ENCODE peak calls at places on chromosomes 2 and 18, in nine cellular contexts. N is CD8-positive, alpha-beta T cell; L is HCT116; J is fibroblast of lung; T is esophagus squamous epithelium; F is body of pancreas; Z is adrenal gland; K is mammary epithelial cell; R is cardiac muscle cell. W is an unnamed sample. For H3K4me1, the result is how much of the 10 kb centered on the place peaks cover.

GRCh38 chr2:66561645-66562336 is 126.9 kb downstream of the MEIS1 start:
- DNase-seq in N (no peak), L (no peak), J (peak), T (no peak), F (peak), Z (no peak), K (no peak), R (peak), W (no peak)

GRCh38 chr2:40043191-40043590 is 264.1 kb upstream of the THUMPD2 start:
- DNase-seq in N (no peak), L (no peak), J (peak), T (no peak), F (no peak), Z (no peak), K (no peak), R (no peak), W (no peak)

GRCh38 chr2:232456296-232457120 is 555 bp downstream of the ALPI start:
- DNase-seq in N (no peak), L (no peak), J (no peak), T (no peak), F (no peak), Z (no peak), K (no peak), R (no peak), W (peak)

GRCh38 chr18:75214766-75215515 is 4.3 kb downstream of the TSHZ1 start:
- DNase-seq in N (no peak), L (no peak), J (no peak), T (no peak), F (no peak), Z (no peak), K (no peak), R (no peak), W (no peak)

GRCh38 chr2:68476454-68476853 is 9.1 kb downstream of the APLF start:
- DNase-seq in N (no peak), L (no peak), J (no peak), T (no peak), F (no peak), Z (no peak), K (no peak), R (no peak), W (no peak)

GRCh38 chr2:99448556-99448955 is 41.3 kb downstream of the REV1 start:
- DNase-seq in N (no peak), L (no peak), J (peak), T (no peak), F (no peak), Z (no peak), K (peak), R (no peak), W (no peak)

GRCh38 chr2:240143276-240143675 is 2.8 kb upstream of the OTOS start:
- DNase-seq in N (no peak), L (no peak), J (no peak), T (no peak), F (no peak), Z (no peak), K (no peak), R (no peak), W (no peak)

GRCh38 chr18:59265246-59266018 is 7.8 kb downstream of the RAX start:
- DNase-seq in N (no peak), L (no peak), J (no peak), T (no peak), F (peak), Z (no peak), K (no peak), R (no peak), W (peak)

GRCh38 chr2:137380610-137381009 is 583.7 kb upstream of the HNMT start:
- DNase-seq in N (no peak), L (no peak), J (peak), T (no peak), F (no peak), Z (no peak), K (peak), R (no peak), W (no peak)

GRCh38 chr2:83969085-83969484 is 490.0 kb downstream of the SUCLG1 start:
- DNase-seq in N (no peak), L (no peak), J (no peak), T (no peak), F (no peak), Z (no peak), K (no peak), R (no peak), W (no peak)

GRCh38 chr2:17827306-17827705 is 11.0 kb downstream of the MSGN1 start:
- DNase-seq in N (no peak), L (no peak), J (no peak), T (no peak), F (no peak), Z (no peak), K (no peak), R (no peak), W (no peak)

GRCh38 chr2:85195956-85196355 is 62.8 kb downstream of the TCF7L1 start:
- DNase-seq in N (no peak), L (no peak), J (no peak), T (no peak), F (no peak), Z (no peak), K (peak), R (no peak), W (no peak)

GRCh38 chr18:79779700-79780190 is 18.0 kb upstream of the KCNG2 start:
- DNase-seq in N (no peak), L (no peak), J (no peak), T (no peak), F (no peak), Z (no peak), K (no peak), R (no peak), W (peak)

GRCh38 chr2:98293931-98294687 is 52.1 kb upstream of the CNGA3 start:
- DNase-seq in N (no peak), L (no peak), J (no peak), T (no peak), F (no peak), Z (no peak), K (no peak), R (no peak), W (no peak)

GRCh38 chr2:220154243-220154642 is 526.8 kb downstream of the SLC4A3 start:
- DNase-seq in N (no peak), L (no peak), J (no peak), T (no peak), F (no peak), Z (no peak), K (no peak), R (no peak), W (no peak)

GRCh38 chr2:209298601-209299000 is 125.2 kb upstream of the MAP2 start:
- DNase-seq in N (no peak), L (no peak), J (no peak), T (no peak), F (no peak), Z (no peak), K (no peak), R (no peak), W (no peak)

GRCh38 chr2:225920621-225921020 is 521.1 kb downstream of the NYAP2 start:
- DNase-seq in N (no peak), L (no peak), J (peak), T (no peak), F (no peak), Z (no peak), K (no peak), R (no peak), W (no peak)

GRCh38 chr2:85273732-85274731 is 53.8 kb downstream of the TGOLN2 start:
- DNase-seq in N (no peak), L (no peak), J (peak), T (no peak), F (peak), Z (peak), K (peak), R (peak), W (peak)

GRCh38 chr2:37920570-37920969 is 4.5 kb upstream of the RMDN2 start:
- DNase-seq in N (no peak), L (no peak), J (peak), T (no peak), F (no peak), Z (no peak), K (no peak), R (peak), W (no peak)

GRCh38 chr2:112155331-112156151 is 17.4 kb downstream of the FBLN7 start:
- DNase-seq in N (peak), L (no peak), J (no peak), T (no peak), F (no peak), Z (no peak), K (no peak), R (no peak), W (no peak)

GRCh38 chr2:181891966-181892794 is 650 bp downstream of the ITPRID2 start:
- DNase-seq in N (peak), L (peak), J (peak), T (peak), F (peak), Z (peak), K (peak), R (peak), W (peak)

GRCh38 chr2:241564596-241565411 is 6.3 kb downstream of the BOK start:
- DNase-seq in N (no peak), L (no peak), J (no peak), T (no peak), F (no peak), Z (no peak), K (no peak), R (no peak), W (peak)

GRCh38 chr2:113157108-113157896 is 16.5 kb upstream of the PSD4 start:
- DNase-seq in N (peak), L (no peak), J (peak), T (no peak), F (peak), Z (peak), K (peak), R (peak), W (peak)

GRCh38 chr18:44758821-44759624 is 78.3 kb downstream of the SETBP1 start:
- DNase-seq in N (no peak), L (no peak), J (no peak), T (no peak), F (no peak), Z (no peak), K (no peak), R (no peak), W (no peak)

GRCh38 chr18:41690332-41691110 is 264.5 kb upstream of the PIK3C3 start:
- DNase-seq in N (no peak), L (no peak), J (peak), T (no peak), F (no peak), Z (no peak), K (no peak), R (peak), W (no peak)

GRCh38 chr2:26309921-26310320 is 36.0 kb upstream of the SELENOI start:
- DNase-seq in N (no peak), L (no peak), J (no peak), T (no peak), F (no peak), Z (no peak), K (no peak), R (no peak), W (no peak)

GRCh38 chr2:221562226-221562625 is 9.9 kb downstream of the EPHA4 start:
- DNase-seq in N (no peak), L (no peak), J (peak), T (no peak), F (no peak), Z (no peak), K (no peak), R (no peak), W (no peak)

DNA sequence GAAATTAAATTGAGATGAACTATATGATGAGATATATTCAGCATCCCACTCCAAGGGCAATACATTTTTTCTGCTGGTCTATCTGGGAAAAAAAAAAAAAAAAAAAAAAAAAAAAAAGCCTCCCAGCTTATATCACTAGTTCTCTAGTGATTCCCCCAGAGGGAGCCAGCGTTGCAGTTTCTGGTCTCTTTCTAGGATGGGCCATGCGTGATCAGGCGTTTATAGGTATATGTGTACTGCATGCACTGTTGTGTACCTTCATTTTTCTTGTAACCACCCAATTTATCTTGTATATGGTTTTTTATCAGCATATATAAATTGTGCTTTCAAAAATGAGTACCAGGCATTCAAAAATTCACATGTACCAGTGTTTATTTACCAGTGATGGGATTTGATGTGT is 35.1 kb downstream of the DCDC2C start:
- DNase-seq in N (no peak), L (peak), J (no peak), T (no peak), F (no peak), Z (no peak), K (no peak), R (peak), W (no peak)
- TF ChIP-seq CTCF in N (no peak), L (peak), J (no peak), T (no peak), F (no peak), Z (no peak), K (no peak), R (peak), W (no peak)

GRCh38 chr2:88170472-88170892 is 336 bp downstream of the THNSL2 start:
- DNase-seq in N (no peak), L (no peak), J (no peak), T (no peak), F (no peak), Z (peak), K (no peak), R (no peak), W (peak)
- H3K4me1 ChIP-seq in N (under half), L (under half), J (under half), T (under half), F (under half), Z (under half), K (under half), R (under half), W (under half)

GRCh38 chr2:151071382-151071781 is 190.3 kb downstream of the RBM43 start:
- DNase-seq in N (no peak), L (peak), J (peak), T (no peak), F (no peak), Z (peak), K (peak), R (peak), W (no peak)
- TF ChIP-seq CTCF in N (no peak), L (peak), J (peak), T (no peak), F (no peak), Z (no peak), K (peak), R (peak), W (no peak)

GRCh38 chr18:55339990-55340389 is 248.0 kb downstream of the TCF4 start:
- DNase-seq in N (no peak), L (no peak), J (no peak), T (no peak), F (no peak), Z (no peak), K (no peak), R (no peak), W (no peak)
- H3K4me1 ChIP-seq in N (under half), L (under half), J (under half), T (under half), F (under half), Z (under half), K (under half), R (under half), W (under half)

GRCh38 chr18:52345428-52345827 is 5.4 kb downstream of the DCC start:
- DNase-seq in N (no peak), L (no peak), J (no peak), T (no peak), F (no peak), Z (no peak), K (no peak), R (no peak), W (no peak)

GRCh38 chr18:52341617-52342381 is 1.8 kb downstream of the DCC start:
- DNase-seq in N (no peak), L (no peak), J (peak), T (no peak), F (no peak), Z (no peak), K (peak), R (peak), W (no peak)

GRCh38 chr18:52340466-52341378 is 725 bp downstream of the DCC start:
- DNase-seq in N (no peak), L (no peak), J (peak), T (no peak), F (no peak), Z (no peak), K (peak), R (no peak), W (peak)

GRCh38 chr18:52343731-52344340 is 3.8 kb downstream of the DCC start:
- DNase-seq in N (no peak), L (no peak), J (no peak), T (no peak), F (no peak), Z (no peak), K (no peak), R (no peak), W (no peak)

DNA sequence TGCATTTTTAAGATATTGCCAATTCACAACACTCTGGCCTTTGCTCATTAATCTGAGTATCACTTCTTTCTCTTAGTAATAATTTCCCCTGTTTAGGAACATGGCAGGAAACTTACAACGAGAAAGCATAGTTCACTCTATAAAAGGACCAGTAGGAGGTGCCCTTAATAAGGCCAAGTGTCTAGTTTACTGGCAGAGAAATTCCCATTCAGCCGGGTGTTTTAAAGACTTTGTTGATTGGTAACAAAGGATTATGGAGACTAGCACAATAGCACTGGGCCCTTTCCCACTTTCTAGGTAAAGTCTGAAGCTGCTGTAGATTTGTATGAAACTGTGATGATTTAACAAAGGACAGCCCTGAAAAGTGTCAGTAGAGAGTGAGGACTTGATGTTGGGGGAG is 3.1 kb downstream of the DCC start:
- DNase-seq in N (no peak), L (no peak), J (peak), T (no peak), F (no peak), Z (no peak), K (no peak), R (peak), W (no peak)
- TF ChIP-seq CTCF in N (no peak), L (no peak), J (no peak), T (no peak), F (peak), Z (no peak), K (no peak), R (no peak), W (no peak)

GRCh38 chr18:76992226-76993084 is 140.1 kb downstream of the MBP start:
- DNase-seq in N (no peak), L (no peak), J (no peak), T (no peak), F (no peak), Z (peak), K (no peak), R (no peak), W (peak)
- H3K4me1 ChIP-seq in N (under half), L (under half), J (under half), T (under half), F (under half), Z (under half), K (under half), R (under half), W (under half)

DNA sequence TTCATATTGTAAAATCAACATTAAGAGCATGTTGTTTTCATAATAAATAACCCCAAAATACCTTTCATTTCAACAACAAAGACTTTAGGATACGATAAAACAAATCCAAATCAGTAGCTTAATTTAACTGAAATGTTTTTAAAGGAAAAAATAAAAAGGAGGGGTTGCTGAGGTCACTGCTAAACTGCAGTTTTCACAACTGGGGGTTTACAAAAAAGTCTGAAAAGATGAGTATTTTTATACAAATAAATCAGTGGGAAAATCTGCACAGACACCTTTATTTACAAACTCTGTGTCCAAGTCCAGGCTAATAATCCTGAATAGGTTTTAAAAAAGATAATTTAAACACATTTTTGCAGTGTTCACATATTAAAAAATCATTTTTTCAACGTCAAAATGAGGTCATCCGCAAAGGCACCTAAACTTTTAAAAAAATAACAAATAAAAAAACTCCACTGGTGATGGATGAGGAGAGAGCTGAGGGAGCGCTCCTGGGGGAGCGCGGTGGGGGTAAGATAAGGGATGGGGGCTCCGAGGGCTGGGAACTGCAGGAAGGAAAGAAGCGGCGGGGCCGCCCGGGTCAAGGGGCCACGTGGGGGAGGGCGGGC is 3.1 kb downstream of the DLX2 start:
- DNase-seq in N (no peak), L (no peak), J (no peak), T (no peak), F (no peak), Z (no peak), K (no peak), R (no peak), W (no peak)
- TF ChIP-seq CTCF in N (no peak), L (no peak), J (no peak), T (no peak), F (no peak), Z (no peak), K (no peak), R (no peak), W (no peak)